ENCODE peak calls at places on chromosomes 5 and 9, in ten cellular contexts. O is type B pancreatic cell; C is amniotic stem cell; L is AG04450; T is osteoblast; J is ACHN; V is left ventricle myocardium inferior; P is CD4-positive, alpha-beta memory T cell; G is coronary artery; Z is progenitor cell of endocrine pancreas. Y is an unnamed sample.

GRCh38 chr9:70061776-70062175 is 18.1 kb downstream of the MAMDC2 start:
- DNase-seq in C (no peak), Z (no peak), O (no peak), T (peak), G (no peak), V (no peak), J (peak), P (no peak), L (no peak), Y (no peak)

GRCh38 chr5:81207009-81207408 is 26.1 kb upstream of the CKMT2 start:
- DNase-seq in C (no peak), V (no peak), O (no peak), P (no peak), T (no peak), Z (no peak), G (no peak), L (no peak), J (no peak), Y (no peak)

GRCh38 chr9:81519816-81520215 is 169.5 kb downstream of the TLE1 start:
- DNase-seq in O (no peak), T (no peak), G (no peak), Z (no peak), P (no peak), V (no peak), L (no peak), J (no peak), C (no peak), Y (no peak)

GRCh38 chr9:97413462-97413861 is 1.6 kb downstream of the TDRD7 start:
- DNase-seq in T (no peak), J (no peak), O (no peak), L (no peak), P (no peak), V (no peak), Z (no peak), C (no peak), G (no peak), Y (no peak)

GRCh38 chr5:121199238-121199999 is 652.3 kb upstream of the FTMT start:
- DNase-seq in C (no peak), Z (no peak), L (peak), T (peak), V (no peak), O (no peak), P (no peak), J (no peak), G (no peak), Y (no peak)

GRCh38 chr5:35138232-35138631 is 90.5 kb upstream of the AGXT2 start:
- DNase-seq in L (no peak), T (peak), G (no peak), J (no peak), P (no peak), V (no peak), Z (no peak), O (no peak), C (no peak), Y (no peak)

GRCh38 chr5:155046591-155046990 is 33.0 kb downstream of the KIF4B start:
- DNase-seq in V (no peak), T (peak), G (no peak), L (no peak), C (no peak), O (no peak), Z (no peak), P (no peak), J (no peak), Y (no peak)

GRCh38 chr9:138025417-138025816 is 147.8 kb downstream of the CACNA1B start:
- DNase-seq in T (no peak), L (no peak), C (no peak), P (no peak), O (peak), G (no peak), Z (no peak), J (no peak), V (no peak), Y (no peak)

GRCh38 chr9:137467161-137467581 is 8.0 kb upstream of the NSMF start:
- DNase-seq in P (no peak), C (no peak), L (no peak), J (no peak), O (no peak), V (no peak), T (peak), Z (no peak), G (peak), Y (no peak)

Y was measured in adrenal gland.